ENCODE peak calls at places on chromosome 6, in five cellular contexts. T, P, H, G and J are unnamed samples.

GRCh38 chr6:7124631-7125030 is 16.9 kb downstream of the RREB1 start:
- DNase-seq in P (no peak), G (no peak), H (no peak), T (no peak), J (no peak)

GRCh38 chr6:105431226-105431625 is 28.3 kb upstream of the PREP start:
- DNase-seq in P (peak; percentile 64), H (peak; percentile 54), T (no peak), G (peak; percentile 71), J (peak; percentile 52)

GRCh38 chr6:142960098-142960497 is 15.1 kb upstream of the HIVEP2 start:
- DNase-seq in P (no peak), H (peak; percentile 66), T (peak; percentile 13), G (no peak), J (peak; percentile 41)

GRCh38 chr6:33008944-33009861 is at the start of gene HLA-DOA:
- DNase-seq in G (no peak), H (no peak), T (no peak), P (no peak), J (peak; percentile 5)

GRCh38 chr6:63923139-63923739 is 287.6 kb downstream of the PHF3 start:
- DNase-seq in G (peak; percentile 28), P (peak; percentile 21), H (peak; percentile 52), T (peak; percentile 4), J (peak; percentile 61)

GRCh38 chr6:63391203-63391970 is 71.6 kb upstream of the LGSN start:
- DNase-seq in T (no peak), H (no peak), P (no peak), G (no peak), J (no peak)

GRCh38 chr6:44667668-44668390 is 280.3 kb downstream of the CDC5L start:
- DNase-seq in G (no peak), T (no peak), H (no peak), P (no peak), J (no peak)

GRCh38 chr6:23446394-23447001 is 679.5 kb upstream of the NRSN1 start:
- DNase-seq in P (peak; percentile 76), H (peak; percentile 38), T (peak; percentile 16), G (peak; percentile 75), J (peak; percentile 17)

GRCh38 chr6:42974919-42975505 is 4.0 kb downstream of the PEX6 start:
- DNase-seq in T (no peak), H (no peak), G (no peak), P (no peak), J (no peak)

GRCh38 chr6:39377530-39377929 is 55.0 kb upstream of the KCNK16 start:
- DNase-seq in T (peak; percentile 68), H (no peak), P (peak; percentile 87), G (peak; percentile 27), J (peak; percentile 60)

GRCh38 chr6:155273438-155273837 is 9.6 kb downstream of the CLDN20 start:
- DNase-seq in T (no peak), G (peak; percentile 26), P (peak; percentile 29), H (peak; percentile 96), J (no peak)

GRCh38 chr6:112639436-112639835 is 292.3 kb downstream of the RFPL4B start:
- DNase-seq in H (peak; percentile 81), T (no peak), G (no peak), P (no peak), J (no peak)

GRCh38 chr6:148401581-148401980 is 58.9 kb downstream of the SASH1 start:
- DNase-seq in G (no peak), P (no peak), T (no peak), H (no peak), J (no peak)

GRCh38 chr6:147117580-147117979 is 86.6 kb upstream of the STXBP5 start:
- DNase-seq in G (no peak), P (peak; percentile 12), T (no peak), H (peak; percentile 9), J (no peak)

GRCh38 chr6:17600527-17601388 is 656 bp downstream of the FAM8A1 start:
- DNase-seq in H (peak; percentile 31), P (peak; percentile 42), T (peak; percentile 2), G (peak; percentile 14), J (peak; percentile 60)

GRCh38 chr6:132749111-132749510 is 8.6 kb downstream of the VNN2 start:
- DNase-seq in P (no peak), H (peak; percentile 15), G (no peak), T (no peak), J (peak; percentile 37)

GRCh38 chr6:13877116-13877515 is 47.6 kb upstream of the RNF182 start:
- DNase-seq in T (no peak), P (no peak), H (no peak), G (no peak), J (no peak)

GRCh38 chr6:71299541-71300470 is 11.2 kb downstream of the OGFRL1 start:
- DNase-seq in G (no peak), H (peak; percentile 31), T (no peak), P (no peak), J (no peak)

GRCh38 chr6:165109011-165109410 is 200.4 kb downstream of the C6orf118 start:
- DNase-seq in H (no peak), G (no peak), P (no peak), T (no peak), J (no peak)

GRCh38 chr6:157020398-157021266 is 243.5 kb downstream of the ARID1B start:
- DNase-seq in P (no peak), G (peak; percentile 39), H (peak; percentile 68), T (peak; percentile 38), J (peak; percentile 78)

GRCh38 chr6:79964607-79965081 is 17.3 kb upstream of the ELOVL4 start:
- DNase-seq in G (no peak), P (no peak), H (no peak), T (no peak), J (no peak)